ENCODE peak calls at places on chromosomes 1 and 21, in seven cellular contexts. One of them, this sample, is unnamed.

GRCh38 chr1:17892225-17892624 is 137.1 kb downstream of the ACTL8 start:
- DNase-seq in H1: no peak
- DNase-seq in H9: no peak
- DNase-seq in mesenchymal stem cell: no peak
- DNase-seq in trophoblast cell: no peak
- DNase-seq in mesendoderm: no peak
- DNase-seq in neuronal stem cell: no peak
- DNase-seq in this sample: no peak

GRCh38 chr21:31526040-31526439 is 133.5 kb upstream of the SOD1 start:
- DNase-seq in mesenchymal stem cell: no peak
- DNase-seq in trophoblast cell: no peak
- DNase-seq in H9: peak; percentile 49
- DNase-seq in neuronal stem cell: no peak
- DNase-seq in H1: no peak
- DNase-seq in mesendoderm: peak; percentile 93
- DNase-seq in this sample: no peak

GRCh38 chr1:60283690-60284089 is 210.1 kb upstream of the C1orf87 start:
- DNase-seq in mesendoderm: peak; percentile 21
- DNase-seq in mesenchymal stem cell: no peak
- DNase-seq in H9: no peak
- DNase-seq in H1: no peak
- DNase-seq in neuronal stem cell: no peak
- DNase-seq in trophoblast cell: peak; percentile 32
- DNase-seq in this sample: no peak

GRCh38 chr1:61233121-61233659 is 150.8 kb downstream of the NFIA start:
- DNase-seq in H9: no peak
- DNase-seq in trophoblast cell: no peak
- DNase-seq in mesendoderm: no peak
- DNase-seq in neuronal stem cell: no peak
- DNase-seq in H1: no peak
- DNase-seq in mesenchymal stem cell: no peak
- DNase-seq in this sample: no peak

GRCh38 chr1:178566187-178566586 is 53.3 kb downstream of the TEX35 start:
- DNase-seq in H9: no peak
- DNase-seq in H1: no peak
- DNase-seq in trophoblast cell: no peak
- DNase-seq in neuronal stem cell: no peak
- DNase-seq in mesenchymal stem cell: peak; percentile 7
- DNase-seq in mesendoderm: no peak
- DNase-seq in this sample: peak; percentile 51

GRCh38 chr1:62687421-62687902 is 724 bp downstream of the DOCK7 start:
- DNase-seq in H9: peak; percentile 49
- DNase-seq in H1: peak; percentile 67
- DNase-seq in mesenchymal stem cell: peak; percentile 45
- DNase-seq in mesendoderm: no peak
- DNase-seq in trophoblast cell: peak; percentile 69
- DNase-seq in neuronal stem cell: peak; percentile 54
- DNase-seq in this sample: peak; percentile 43

GRCh38 chr1:112901387-112901786 is 54.6 kb downstream of the SLC16A1 start:
- DNase-seq in neuronal stem cell: no peak
- DNase-seq in trophoblast cell: no peak
- DNase-seq in mesenchymal stem cell: no peak
- DNase-seq in H1: peak; percentile 39
- DNase-seq in mesendoderm: peak; percentile 64
- DNase-seq in H9: no peak
- DNase-seq in this sample: no peak

GRCh38 chr1:168419746-168420145 is 124.1 kb downstream of the XCL2 start:
- DNase-seq in H9: no peak
- DNase-seq in trophoblast cell: no peak
- DNase-seq in mesenchymal stem cell: no peak
- DNase-seq in H1: no peak
- DNase-seq in mesendoderm: peak; percentile 58
- DNase-seq in neuronal stem cell: no peak
- DNase-seq in this sample: no peak

GRCh38 chr1:52955129-52955970 is 28.3 kb downstream of the SCP2 start:
- DNase-seq in trophoblast cell: no peak
- DNase-seq in H9: no peak
- DNase-seq in H1: no peak
- DNase-seq in mesenchymal stem cell: peak; percentile 70
- DNase-seq in neuronal stem cell: no peak
- DNase-seq in mesendoderm: no peak
- DNase-seq in this sample: peak; percentile 85

GRCh38 chr1:17551755-17552234 is 12.3 kb downstream of the ARHGEF10L start:
- DNase-seq in mesendoderm: no peak
- DNase-seq in H9: no peak
- DNase-seq in neuronal stem cell: no peak
- DNase-seq in H1: no peak
- DNase-seq in mesenchymal stem cell: peak; percentile 80
- DNase-seq in trophoblast cell: peak; percentile 30
- DNase-seq in this sample: peak; percentile 65

GRCh38 chr1:56417636-56418035 is 161.7 kb downstream of the PLPP3 start:
- DNase-seq in H9: no peak
- DNase-seq in H1: no peak
- DNase-seq in trophoblast cell: peak; percentile 48
- DNase-seq in mesendoderm: no peak
- DNase-seq in neuronal stem cell: no peak
- DNase-seq in mesenchymal stem cell: peak; percentile 76
- DNase-seq in this sample: peak; percentile 75

GRCh38 chr1:24861821-24862727 is 68.0 kb downstream of the RUNX3 start:
- DNase-seq in mesendoderm: no peak
- DNase-seq in neuronal stem cell: no peak
- DNase-seq in trophoblast cell: no peak
- DNase-seq in H1: peak; percentile 50
- DNase-seq in mesenchymal stem cell: no peak
- DNase-seq in H9: no peak
- DNase-seq in this sample: no peak

GRCh38 chr1:7379445-7379971 is 391.6 kb upstream of the VAMP3 start:
- DNase-seq in mesenchymal stem cell: peak; percentile 73
- DNase-seq in H1: no peak
- DNase-seq in mesendoderm: peak; percentile 72
- DNase-seq in H9: peak; percentile 75
- DNase-seq in trophoblast cell: no peak
- DNase-seq in neuronal stem cell: peak; percentile 51
- DNase-seq in this sample: peak; percentile 83

GRCh38 chr21:42542196-42542595 is 28.5 kb downstream of the SLC37A1 start:
- DNase-seq in mesenchymal stem cell: no peak
- DNase-seq in mesendoderm: no peak
- DNase-seq in trophoblast cell: no peak
- DNase-seq in H1: no peak
- DNase-seq in H9: no peak
- DNase-seq in neuronal stem cell: no peak
- DNase-seq in this sample: no peak

GRCh38 chr1:60878323-60878722 is 204.0 kb upstream of the NFIA start:
- DNase-seq in mesenchymal stem cell: no peak
- DNase-seq in mesendoderm: no peak
- DNase-seq in neuronal stem cell: no peak
- DNase-seq in H1: no peak
- DNase-seq in trophoblast cell: peak; percentile 96
- DNase-seq in H9: no peak
- DNase-seq in this sample: no peak

DNA sequence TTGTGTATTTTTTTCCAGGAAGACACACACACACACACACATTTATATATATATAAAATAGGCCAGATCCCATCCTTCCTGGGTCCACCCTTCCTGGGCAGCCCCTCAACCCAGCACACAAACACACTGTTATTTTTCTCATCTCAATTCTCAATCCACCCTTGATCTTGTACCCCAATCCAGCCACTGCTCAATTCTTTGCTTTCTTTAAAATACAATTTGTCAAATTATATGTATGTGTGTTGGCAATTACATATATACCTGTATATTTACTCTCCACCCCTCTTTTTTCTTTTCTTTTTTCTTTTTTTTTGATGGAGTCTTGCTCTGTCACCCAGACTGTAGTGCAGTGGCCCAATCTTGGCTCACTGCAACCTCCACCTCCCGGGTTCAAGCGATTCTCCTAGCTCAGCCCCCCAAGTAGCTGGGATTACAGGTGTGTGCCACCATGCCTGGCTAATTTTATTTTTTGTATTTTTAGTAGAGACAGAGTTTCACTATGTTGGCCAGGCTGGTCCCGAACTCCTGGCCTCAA is 88.3 kb downstream of the DHRS3 start:
- DNase-seq in trophoblast cell: no peak
- DNase-seq in H1: no peak
- DNase-seq in mesenchymal stem cell: no peak
- DNase-seq in H9: no peak
- DNase-seq in neuronal stem cell: no peak
- DNase-seq in mesendoderm: no peak
- DNase-seq in this sample: no peak
- H4K8ac ChIP-seq in trophoblast cell: no peak overlapping the region
- H4K8ac ChIP-seq in H1: no peak overlapping the region
- H4K8ac ChIP-seq in mesenchymal stem cell: no peak overlapping the region
- H4K8ac ChIP-seq in H9: no peak overlapping the region
- H4K8ac ChIP-seq in neuronal stem cell: no peak overlapping the region
- H4K8ac ChIP-seq in mesendoderm: no peak overlapping the region
- H4K8ac ChIP-seq in this sample: no peak overlapping the region

GRCh38 chr1:164637461-164638375 is 78.7 kb downstream of the PBX1 start:
- DNase-seq in H1: no peak
- DNase-seq in mesendoderm: peak; percentile 88
- DNase-seq in mesenchymal stem cell: peak; percentile 87
- DNase-seq in neuronal stem cell: no peak
- DNase-seq in H9: no peak
- DNase-seq in trophoblast cell: peak; percentile 87
- DNase-seq in this sample: peak; percentile 84

GRCh38 chr1:164636744-164637143 is 77.8 kb downstream of the PBX1 start:
- DNase-seq in trophoblast cell: no peak
- DNase-seq in neuronal stem cell: no peak
- DNase-seq in H1: no peak
- DNase-seq in mesendoderm: no peak
- DNase-seq in H9: no peak
- DNase-seq in mesenchymal stem cell: no peak
- DNase-seq in this sample: no peak

GRCh38 chr1:164635784-164636729 is 77.1 kb downstream of the PBX1 start:
- DNase-seq in neuronal stem cell: no peak
- DNase-seq in H9: no peak
- DNase-seq in mesenchymal stem cell: no peak
- DNase-seq in H1: no peak
- DNase-seq in trophoblast cell: no peak
- DNase-seq in mesendoderm: no peak
- DNase-seq in this sample: no peak

GRCh38 chr1:164640673-164641352 is 81.8 kb downstream of the PBX1 start:
- DNase-seq in H9: no peak
- DNase-seq in mesendoderm: no peak
- DNase-seq in H1: no peak
- DNase-seq in mesenchymal stem cell: peak; percentile 54
- DNase-seq in trophoblast cell: peak; percentile 88
- DNase-seq in neuronal stem cell: no peak
- DNase-seq in this sample: no peak

GRCh38 chr1:164638506-164639202 is 79.7 kb downstream of the PBX1 start:
- DNase-seq in mesendoderm: peak; percentile 73
- DNase-seq in mesenchymal stem cell: no peak
- DNase-seq in neuronal stem cell: no peak
- DNase-seq in trophoblast cell: peak; percentile 53
- DNase-seq in H1: no peak
- DNase-seq in H9: no peak
- DNase-seq in this sample: no peak
- H3K18ac ChIP-seq in mesendoderm: no peak overlapping the region
- H3K18ac ChIP-seq in mesenchymal stem cell: peak overlapping the region; percentile 42
- H3K18ac ChIP-seq in neuronal stem cell: no peak overlapping the region
- H3K18ac ChIP-seq in trophoblast cell: peak overlapping the region; percentile 19
- H3K18ac ChIP-seq in H1: no peak overlapping the region
- H3K18ac ChIP-seq in H9: no peak overlapping the region
- H3K18ac ChIP-seq in this sample: no peak overlapping the region

DNA sequence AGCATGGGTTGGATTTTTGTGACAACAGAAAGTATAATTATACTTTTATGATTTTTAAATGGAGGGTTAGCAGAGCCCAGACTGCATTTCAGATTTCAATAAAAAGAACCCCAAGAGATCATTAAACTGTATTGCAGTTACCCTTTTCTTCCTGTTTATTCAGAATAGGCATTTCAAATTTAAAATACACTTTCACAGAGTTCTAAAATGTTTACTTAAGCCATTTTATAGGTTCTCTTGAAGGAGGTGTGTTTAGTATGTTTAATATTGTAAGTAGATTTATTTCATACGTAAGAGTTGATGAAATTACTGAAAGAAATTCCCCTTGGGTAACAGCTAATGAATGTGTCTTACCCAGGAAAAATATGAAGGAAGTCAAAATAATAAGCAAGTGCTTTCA is 17.4 kb downstream of the UAP1 start:
- DNase-seq in trophoblast cell: no peak
- DNase-seq in H1: no peak
- DNase-seq in H9: no peak
- DNase-seq in mesenchymal stem cell: no peak
- DNase-seq in mesendoderm: no peak
- DNase-seq in neuronal stem cell: no peak
- DNase-seq in this sample: no peak
- H2BK5ac ChIP-seq in trophoblast cell: no peak overlapping the region
- H2BK5ac ChIP-seq in H1: no peak overlapping the region
- H2BK5ac ChIP-seq in H9: no peak overlapping the region
- H2BK5ac ChIP-seq in mesenchymal stem cell: no peak overlapping the region
- H2BK5ac ChIP-seq in mesendoderm: no peak overlapping the region
- H2BK5ac ChIP-seq in neuronal stem cell: no peak overlapping the region
- H2BK5ac ChIP-seq in this sample: no peak overlapping the region

DNA sequence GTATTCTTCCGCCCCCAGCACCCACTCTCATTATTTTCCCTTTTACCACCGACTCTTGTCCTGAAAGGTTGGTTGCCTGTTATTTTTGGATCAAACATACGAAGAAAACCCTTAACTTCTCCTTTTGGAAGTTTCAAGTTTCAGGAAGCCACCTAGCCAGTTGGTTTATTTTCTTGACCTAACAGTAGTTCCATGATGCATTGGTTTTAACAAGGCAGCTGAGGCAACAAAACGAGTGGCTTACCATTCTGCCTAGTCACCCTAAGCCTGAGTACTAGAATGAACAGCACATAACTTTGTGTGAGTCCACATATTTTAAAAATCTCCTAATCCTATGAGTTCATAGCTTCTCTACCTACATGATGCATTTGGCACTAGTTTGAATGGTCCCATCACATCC is 28.9 kb downstream of the OLFM3 start:
- DNase-seq in mesendoderm: no peak
- DNase-seq in H9: no peak
- DNase-seq in trophoblast cell: no peak
- DNase-seq in mesenchymal stem cell: no peak
- DNase-seq in H1: no peak
- DNase-seq in neuronal stem cell: no peak
- DNase-seq in this sample: no peak
- H4K8ac ChIP-seq in mesendoderm: no peak overlapping the region
- H4K8ac ChIP-seq in H9: no peak overlapping the region
- H4K8ac ChIP-seq in trophoblast cell: no peak overlapping the region
- H4K8ac ChIP-seq in mesenchymal stem cell: no peak overlapping the region
- H4K8ac ChIP-seq in H1: no peak overlapping the region
- H4K8ac ChIP-seq in neuronal stem cell: no peak overlapping the region
- H4K8ac ChIP-seq in this sample: no peak overlapping the region